ENCODE peak calls at places on chromosomes 1 and 21, in four cellular contexts. T is A549, B is HepG2, Z is K562. P is an unnamed sample.

GRCh38 chr1:244210884-244211558 is 159.9 kb downstream of the ZBTB18 start:
- DNase-seq in T (no peak), B (no peak), Z (peak), P (no peak)

GRCh38 chr21:38702196-38702595 is 103.5 kb upstream of the ETS2 start:
- DNase-seq in T (no peak), B (no peak), Z (no peak), P (no peak)

GRCh38 chr1:16124377-16125087 is 31.3 kb downstream of the EPHA2 start:
- DNase-seq in T (no peak), B (no peak), Z (no peak), P (no peak)

GRCh38 chr21:35222541-35222941 is 173.4 kb upstream of the RUNX1 start:
- DNase-seq in T (no peak), B (no peak), Z (no peak), P (no peak)

GRCh38 chr1:12477936-12478611 is 139.9 kb downstream of the DHRS3 start:
- DNase-seq in T (peak), B (peak), Z (peak), P (peak)

GRCh38 chr1:185551008-185551407 is 183.2 kb upstream of the HMCN1 start:
- DNase-seq in T (no peak), B (no peak), Z (no peak), P (no peak)

GRCh38 chr1:60922304-60922703 is 160.1 kb upstream of the NFIA start:
- DNase-seq in T (no peak), B (no peak), Z (no peak), P (no peak)

GRCh38 chr1:101137144-101138126 is 99.4 kb upstream of the S1PR1 start:
- DNase-seq in T (no peak), B (peak), Z (no peak), P (peak)

GRCh38 chr1:204448321-204448964 is 36.8 kb upstream of the PPP1R15B start:
- DNase-seq in T (peak), B (no peak), Z (no peak), P (no peak)

GRCh38 chr21:34648739-34649297 is 20.0 kb upstream of the CLIC6 start:
- DNase-seq in T (no peak), B (no peak), Z (no peak), P (no peak)

GRCh38 chr1:44628962-44629756 is 45.1 kb downstream of the TMEM53 start:
- DNase-seq in T (no peak), B (no peak), Z (no peak), P (peak)

GRCh38 chr1:50447961-50448360 is 24.7 kb upstream of the DMRTA2 start:
- DNase-seq in T (no peak), B (no peak), Z (no peak), P (no peak)

GRCh38 chr1:231165371-231165770 is 3.5 kb downstream of the TRIM67 start:
- DNase-seq in T (no peak), B (no peak), Z (no peak), P (peak)

GRCh38 chr1:167221804-167222610 is 1.3 kb downstream of the POU2F1 start:
- DNase-seq in T (peak), B (peak), Z (peak), P (peak)

GRCh38 chr21:42848932-42849758 is 30.2 kb downstream of the WDR4 start:
- DNase-seq in T (no peak), B (no peak), Z (no peak), P (no peak)

GRCh38 chr1:54086754-54087153 is 33.3 kb downstream of the TCEANC2 start:
- DNase-seq in T (no peak), B (no peak), Z (no peak), P (no peak)

GRCh38 chr1:236425031-236425663 is 31.1 kb downstream of the EDARADD start:
- DNase-seq in T (peak), B (peak), Z (no peak), P (no peak)

GRCh38 chr21:36749935-36750578 is 51.1 kb downstream of the SIM2 start:
- DNase-seq in T (no peak), B (no peak), Z (no peak), P (peak)

GRCh38 chr1:41768538-41768937 is 150.2 kb downstream of the HIVEP3 start:
- DNase-seq in T (no peak), B (no peak), Z (no peak), P (no peak)

GRCh38 chr1:55848906-55849305 is 633.7 kb upstream of the USP24 start:
- DNase-seq in T (no peak), B (no peak), Z (no peak), P (peak)

GRCh38 chr1:108747128-108747827 is 804 bp downstream of the STXBP3 start:
- DNase-seq in T (peak), B (peak), Z (peak), P (peak)
- TF ChIP-seq MAZ in T (no peak), B (no peak), Z (peak), P (peak)

GRCh38 chr1:1628656-1629429 is 3.1 kb upstream of the MMP23B start:
- DNase-seq in T (no peak), B (no peak), Z (no peak), P (no peak)

GRCh38 chr1:1630965-1631792 is 794 bp upstream of the MMP23B start:
- DNase-seq in T (no peak), B (no peak), Z (no peak), P (no peak)

GRCh38 chr1:1630191-1630964 is 1.6 kb upstream of the MMP23B start:
- DNase-seq in T (no peak), B (no peak), Z (no peak), P (no peak)

GRCh38 chr1:1627842-1628655 is 3.9 kb upstream of the MMP23B start:
- DNase-seq in T (no peak), B (no peak), Z (no peak), P (no peak)

DNA sequence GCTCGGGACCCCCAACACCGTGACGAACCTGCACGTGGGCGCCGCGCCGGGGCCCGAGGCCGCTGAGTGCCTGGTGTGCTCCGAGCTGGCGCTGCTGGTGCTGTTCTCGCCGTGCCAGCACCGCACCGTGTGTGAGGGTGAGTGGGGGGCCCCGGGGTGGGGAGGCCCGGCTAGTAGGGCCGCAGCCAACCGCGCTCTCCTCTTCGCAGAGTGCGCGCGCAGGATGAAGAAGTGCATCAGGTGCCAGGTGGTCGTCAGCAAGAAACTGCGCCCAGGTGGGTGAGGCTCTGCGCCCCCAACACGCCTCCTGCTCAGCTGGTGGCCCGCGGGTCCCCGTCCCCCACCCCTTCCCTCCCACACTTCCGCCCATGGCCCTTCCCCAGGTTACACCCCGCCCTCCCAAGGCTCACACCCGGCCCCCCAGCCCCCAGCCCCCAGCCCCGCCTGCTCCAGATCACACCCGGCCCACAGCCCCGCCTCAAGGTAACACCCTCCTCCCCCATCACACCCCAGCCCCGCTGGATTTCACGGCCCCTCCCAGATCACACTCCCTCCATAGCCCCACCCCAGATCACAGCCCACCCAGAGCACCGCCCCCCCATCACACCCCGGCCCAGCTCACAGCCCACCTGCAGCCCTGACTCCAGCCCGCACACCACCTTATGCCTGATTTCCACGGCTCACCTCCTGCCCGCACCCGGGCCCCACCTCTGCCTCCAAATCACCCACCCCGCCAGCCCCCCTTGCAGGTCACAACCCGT is 2.4 kb upstream of the MMP23B start:
- DNase-seq in T (no peak), B (no peak), Z (peak), P (no peak)
- TF ChIP-seq MAZ in T (no peak), B (no peak), Z (no peak), P (no peak)

GRCh38 chr1:93080424-93080823 is 1.3 kb downstream of the MTF2 start:
- DNase-seq in T (peak), B (peak), Z (peak), P (peak)
- TF ChIP-seq MAZ in T (no peak), B (no peak), Z (no peak), P (no peak)

DNA sequence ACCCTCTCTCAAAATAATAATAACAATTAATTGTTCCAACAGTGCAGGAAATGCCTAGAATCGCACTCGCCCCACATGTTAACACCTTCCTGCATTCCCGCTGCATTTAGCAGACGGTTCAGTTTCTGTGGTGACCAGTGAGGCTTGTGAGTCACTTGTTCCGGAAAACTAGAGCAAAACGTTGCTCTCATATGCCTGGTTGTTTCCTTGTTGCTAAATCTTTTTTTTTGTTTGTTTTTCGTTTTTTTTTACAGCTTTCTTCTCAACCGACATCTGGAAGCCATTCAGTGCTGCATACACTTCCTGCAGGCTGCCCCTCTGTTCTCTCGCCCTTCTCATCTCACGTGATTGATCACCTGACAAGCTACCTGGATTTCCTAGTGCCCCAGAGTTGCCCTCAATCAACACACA is 56.9 kb upstream of the TMPRSS2 start:
- DNase-seq in T (no peak), B (peak), Z (no peak), P (no peak)
- TF ChIP-seq MAZ in T (no peak), B (no peak), Z (no peak), P (no peak)

GRCh38 chr1:39632491-39633417 is 6.7 kb downstream of the HEYL start:
- DNase-seq in T (no peak), B (no peak), Z (peak), P (peak)
- TF ChIP-seq MAZ in T (no peak), B (no peak), Z (no peak), P (no peak)

DNA sequence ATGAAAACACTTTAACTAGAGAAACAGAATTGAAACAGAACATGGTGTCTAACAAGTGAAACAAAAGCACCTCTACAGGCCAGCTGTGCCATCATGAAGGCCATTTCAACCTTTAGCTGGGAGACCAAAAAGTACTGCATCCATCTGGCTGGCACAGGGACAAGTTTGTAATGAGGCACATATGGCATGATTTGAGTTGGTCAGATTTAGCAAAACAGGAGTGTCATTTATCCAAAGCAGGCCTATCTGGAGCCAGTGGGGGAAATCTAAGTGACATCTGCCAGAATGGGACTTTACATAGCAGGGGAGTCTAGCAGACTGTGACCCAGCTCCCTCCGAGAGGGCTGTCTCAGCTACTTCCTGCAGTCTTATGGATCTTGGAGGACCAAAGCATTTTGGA is 51.9 kb downstream of the DNTTIP2 start:
- DNase-seq in T (no peak), B (no peak), Z (no peak), P (no peak)
- TF ChIP-seq MAZ in T (no peak), B (no peak), Z (no peak), P (no peak)